ENCODE peak calls at places on chromosomes 7 and 10, in eight cellular contexts. C is HEK293T; W is spleen; H is stimulated activated CD4-positive, alpha-beta T cell treated with anti-CD3 and anti-CD28 coated beads, TNF-alpha, amount 100 ng/mL, for 4 hours; T is iris pigment epithelial cell; A is ovary; S is pons; E is activated naive CD8-positive, alpha-beta T cell treated with anti-CD3 and anti-CD28 coated beads, Interleukin-2, amount 50 U/mL, for 16 hours. Y is an unnamed sample.

GRCh38 chr7:6526997-6527378 is 24.3 kb downstream of the GRID2IP start:
- DNase-seq in C (no peak), W (no peak), H (no peak), T (no peak), A (no peak), S (no peak), E (no peak), Y (no peak)

GRCh38 chr10:122632561-122632960 is 67.1 kb downstream of the C10orf120 start:
- DNase-seq in C (no peak), W (peak; percentile 41), H (no peak), T (no peak), A (peak; percentile 6), S (no peak), E (no peak), Y (no peak)

GRCh38 chr7:87624628-87625027 is 3.6 kb upstream of the RUNDC3B start:
- DNase-seq in C (no peak), W (no peak), H (no peak), T (peak; percentile 14), A (no peak), S (no peak), E (no peak), Y (no peak)

GRCh38 chr7:40105879-40106473 is 28.4 kb downstream of the MPLKIP start:
- DNase-seq in C (no peak), W (no peak), H (no peak), T (peak; percentile 20), A (no peak), S (no peak), E (no peak), Y (no peak)

GRCh38 chr10:129833988-129834387 is 130.1 kb downstream of the EBF3 start:
- DNase-seq in C (no peak), W (no peak), H (no peak), T (no peak), A (no peak), S (no peak), E (no peak), Y (no peak)

GRCh38 chr10:99996934-99997648 is 12.7 kb downstream of the DNMBP start:
- DNase-seq in C (no peak), W (no peak), H (no peak), T (no peak), A (no peak), S (peak; percentile 8), E (no peak), Y (no peak)

GRCh38 chr10:18313146-18313542 is 172.9 kb downstream of the CACNB2 start:
- DNase-seq in C (no peak), W (no peak), H (no peak), T (no peak), A (no peak), S (no peak), E (no peak), Y (no peak)

GRCh38 chr10:88651131-88651541 is 13.1 kb upstream of the LIPF start:
- DNase-seq in C (no peak), W (no peak), H (no peak), T (peak; percentile 92), A (no peak), S (no peak), E (no peak), Y (no peak)

GRCh38 chr7:42931447-42931833 is 534 bp downstream of the PSMA2 start:
- DNase-seq in C (no peak), W (no peak), H (no peak), T (no peak), A (no peak), S (peak; percentile 29), E (no peak), Y (no peak)

GRCh38 chr7:49781996-49782395 is 8.6 kb downstream of the VWC2 start:
- DNase-seq in C (no peak), W (no peak), H (no peak), T (no peak), A (no peak), S (no peak), E (no peak), Y (no peak)

GRCh38 chr10:133261726-133262325 is 14.8 kb downstream of the ADAM8 start:
- DNase-seq in C (peak; percentile 94), W (peak; percentile 97), H (peak; percentile 68), T (peak; percentile 42), A (peak; percentile 95), S (peak; percentile 48), E (peak; percentile 63), Y (peak; percentile 90)

GRCh38 chr7:37833107-37833817 is 15.1 kb upstream of the NME8 start:
- DNase-seq in C (peak; percentile 67), W (peak; percentile 80), H (peak; percentile 4), T (peak; percentile 40), A (peak; percentile 48), S (peak; percentile 81), E (no peak), Y (peak; percentile 28)

GRCh38 chr7:107715531-107715930 is 28.4 kb upstream of the CBLL1 start:
- DNase-seq in C (no peak), W (no peak), H (no peak), T (peak; percentile 81), A (no peak), S (no peak), E (no peak), Y (no peak)

GRCh38 chr10:7426349-7426748 is 15.5 kb upstream of the SFMBT2 start:
- DNase-seq in C (no peak), W (no peak), H (no peak), T (no peak), A (no peak), S (no peak), E (no peak), Y (no peak)

GRCh38 chr10:70786799-70787415 is 1.7 kb upstream of the TBATA start:
- DNase-seq in C (no peak), W (no peak), H (no peak), T (peak; percentile 56), A (no peak), S (no peak), E (no peak), Y (no peak)

GRCh38 chr10:63666836-63667383 is 145.7 kb downstream of the REEP3 start:
- DNase-seq in C (no peak), W (no peak), H (no peak), T (peak; percentile 98), A (no peak), S (no peak), E (no peak), Y (no peak)

GRCh38 chr10:10642741-10643280 is 374.9 kb upstream of the CELF2 start:
- DNase-seq in C (no peak), W (no peak), H (no peak), T (peak; percentile 29), A (peak; percentile 84), S (peak; percentile 7), E (no peak), Y (no peak)

GRCh38 chr10:124648738-124649137 is 95.4 kb downstream of the FAM53B start:
- DNase-seq in C (no peak), W (peak; percentile 90), H (no peak), T (peak; percentile 90), A (peak; percentile 84), S (peak; percentile 94), E (no peak), Y (no peak)

GRCh38 chr10:133258818-133259602 is 17.7 kb downstream of the ADAM8 start:
- DNase-seq in C (no peak), W (peak; percentile 91), H (no peak), T (peak; percentile 99), A (peak; percentile 74), S (peak; percentile 75), E (peak; percentile 49), Y (no peak)

GRCh38 chr10:131983780-131984179 is 2.1 kb upstream of the BNIP3 start:
- DNase-seq in C (no peak), W (peak; percentile 10), H (no peak), T (peak; percentile 97), A (no peak), S (no peak), E (no peak), Y (no peak)

GRCh38 chr10:92387289-92387940 is 96.4 kb downstream of the MARCHF5 start:
- DNase-seq in C (peak; percentile 95), W (no peak), H (no peak), T (peak; percentile 71), A (peak; percentile 34), S (no peak), E (no peak), Y (peak; percentile 49)

GRCh38 chr10:69666756-69667155 is 36.7 kb downstream of the FAM241B start:
- DNase-seq in C (no peak), W (no peak), H (no peak), T (no peak), A (no peak), S (no peak), E (no peak), Y (no peak)

GRCh38 chr7:32161708-32162107 is 91.5 kb upstream of the PDE1C start:
- DNase-seq in C (no peak), W (no peak), H (no peak), T (peak; percentile 86), A (no peak), S (no peak), E (no peak), Y (no peak)

GRCh38 chr10:11020026-11020820 is 2.6 kb downstream of the CELF2 start:
- DNase-seq in C (no peak), W (no peak), H (no peak), T (no peak), A (no peak), S (no peak), E (no peak), Y (no peak)

GRCh38 chr10:113646337-113647201 is 17.3 kb downstream of the NRAP start:
- DNase-seq in C (no peak), W (no peak), H (no peak), T (no peak), A (no peak), S (peak; percentile 46), E (no peak), Y (no peak)

GRCh38 chr10:84715911-84716310 is 387.5 kb downstream of the CCSER2 start:
- DNase-seq in C (peak; percentile 72), W (no peak), H (no peak), T (no peak), A (no peak), S (peak; percentile 6), E (no peak), Y (peak; percentile 54)

GRCh38 chr10:119947325-119947724 is 54.8 kb downstream of the SEC23IP start:
- DNase-seq in C (no peak), W (no peak), H (no peak), T (peak; percentile 43), A (no peak), S (no peak), E (no peak), Y (no peak)